ENCODE peak calls at places on chromosomes 7 and 10, in ten cellular contexts. J is lung; Y is tibial nerve; R is psoas muscle; H is CD8-positive, alpha-beta memory T cell; S is naive thymus-derived CD4-positive, alpha-beta T cell; L is right cardiac atrium; C is DND-41; U is astrocyte; M is fibroblast of lung. A is an unnamed sample. For H3K4me1, the result is how much of the 10 kb centered on the place peaks cover.

GRCh38 chr7:22728416-22729029 is 1.5 kb downstream of the IL6 start:
- DNase-seq in J (no peak), Y (no peak), R (no peak), H (no peak), S (no peak), L (no peak), C (no peak), U (peak), M (peak), A (no peak)

GRCh38 chr7:45708046-45708950 is 134.1 kb downstream of the ADCY1 start:
- DNase-seq in J (peak), Y (no peak), R (no peak), H (no peak), S (peak), L (no peak), C (no peak), U (no peak), M (no peak), A (no peak)

GRCh38 chr7:42414028-42414427 is 177.0 kb upstream of the GLI3 start:
- DNase-seq in J (no peak), Y (no peak), R (no peak), H (no peak), S (no peak), L (no peak), C (no peak), U (no peak), M (no peak), A (no peak)

GRCh38 chr10:51300617-51301350 is 226.5 kb downstream of the PRKG1 start:
- DNase-seq in J (no peak), Y (no peak), R (no peak), H (no peak), S (no peak), L (no peak), C (no peak), U (no peak), M (no peak), A (no peak)

GRCh38 chr10:24396396-24396795 is 187.5 kb downstream of the KIAA1217 start:
- DNase-seq in J (no peak), Y (no peak), R (no peak), H (no peak), S (no peak), L (no peak), C (no peak), U (no peak), M (no peak), A (no peak)

GRCh38 chr7:135441791-135442190 is 68.1 kb downstream of the CNOT4 start:
- DNase-seq in J (no peak), Y (no peak), R (no peak), H (no peak), S (no peak), L (no peak), C (no peak), U (peak), M (peak), A (no peak)

GRCh38 chr7:14760730-14761129 is 141.8 kb downstream of the DGKB start:
- DNase-seq in J (no peak), Y (no peak), R (no peak), H (no peak), S (no peak), L (no peak), C (no peak), U (no peak), M (no peak), A (no peak)

GRCh38 chr10:122362621-122363020 is 11.9 kb upstream of the PLEKHA1 start:
- DNase-seq in J (no peak), Y (no peak), R (no peak), H (no peak), S (no peak), L (no peak), C (no peak), U (peak), M (peak), A (no peak)

GRCh38 chr10:50788951-50789904 is 49.5 kb downstream of the ASAH2B start:
- DNase-seq in J (no peak), Y (no peak), R (no peak), H (no peak), S (no peak), L (no peak), C (no peak), U (peak), M (peak), A (no peak)

GRCh38 chr7:147432068-147432467 is 1158.5 kb upstream of the C7orf33 start:
- DNase-seq in J (no peak), Y (no peak), R (no peak), H (no peak), S (no peak), L (no peak), C (no peak), U (no peak), M (peak), A (no peak)

GRCh38 chr7:2205036-2205780 is 27.5 kb downstream of the MAD1L1 start:
- DNase-seq in J (no peak), Y (no peak), R (no peak), H (no peak), S (no peak), L (no peak), C (no peak), U (no peak), M (peak), A (no peak)

GRCh38 chr10:78851652-78852051 is 217.1 kb upstream of the ZMIZ1 start:
- DNase-seq in J (no peak), Y (no peak), R (no peak), H (no peak), S (no peak), L (no peak), C (no peak), U (no peak), M (no peak), A (no peak)

GRCh38 chr7:107063245-107064120 is 19.0 kb downstream of the PRKAR2B start:
- DNase-seq in J (no peak), Y (no peak), R (no peak), H (no peak), S (no peak), L (no peak), C (no peak), U (no peak), M (no peak), A (no peak)
- H3K4me1 ChIP-seq in J (under half), Y (under half), R (under half), H (under half), S (under half), L (under half), C (under half), U (under half), M (under half), A (under half)

DNA sequence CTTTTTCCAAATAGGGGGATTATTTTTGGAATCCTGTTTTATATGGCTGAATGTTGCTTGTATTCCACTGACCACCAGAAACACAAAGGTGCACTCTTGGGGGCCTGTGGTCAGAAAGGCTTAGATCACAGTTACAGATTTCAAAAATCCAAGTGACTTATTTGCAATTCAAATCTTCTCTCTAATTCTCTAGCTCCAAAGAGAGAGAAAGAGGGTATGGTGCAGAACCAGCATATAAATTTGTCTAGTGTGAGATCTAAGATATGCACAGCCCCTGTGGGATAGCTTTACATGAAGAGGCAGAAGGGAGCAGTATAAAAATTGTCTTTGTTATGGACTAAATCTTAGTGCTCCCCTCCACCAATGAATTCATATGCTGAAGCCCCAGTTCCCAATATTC is 1121.7 kb upstream of the CELF2 start:
- DNase-seq in J (no peak), Y (no peak), R (no peak), H (no peak), S (no peak), L (no peak), C (no peak), U (no peak), M (no peak), A (no peak)
- H3K4me3 ChIP-seq in J (no peak), Y (no peak), R (no peak), H (no peak), S (no peak), L (no peak), C (no peak), U (no peak), M (no peak), A (no peak)

GRCh38 chr7:34723338-34723737 is 65.3 kb downstream of the NPSR1 start:
- DNase-seq in J (no peak), Y (no peak), R (no peak), H (no peak), S (no peak), L (no peak), C (no peak), U (no peak), M (no peak), A (no peak)
- H3K27ac ChIP-seq in J (no peak), Y (no peak), R (no peak), H (no peak), S (no peak), L (no peak), C (no peak), U (no peak), M (no peak), A (no peak)

DNA sequence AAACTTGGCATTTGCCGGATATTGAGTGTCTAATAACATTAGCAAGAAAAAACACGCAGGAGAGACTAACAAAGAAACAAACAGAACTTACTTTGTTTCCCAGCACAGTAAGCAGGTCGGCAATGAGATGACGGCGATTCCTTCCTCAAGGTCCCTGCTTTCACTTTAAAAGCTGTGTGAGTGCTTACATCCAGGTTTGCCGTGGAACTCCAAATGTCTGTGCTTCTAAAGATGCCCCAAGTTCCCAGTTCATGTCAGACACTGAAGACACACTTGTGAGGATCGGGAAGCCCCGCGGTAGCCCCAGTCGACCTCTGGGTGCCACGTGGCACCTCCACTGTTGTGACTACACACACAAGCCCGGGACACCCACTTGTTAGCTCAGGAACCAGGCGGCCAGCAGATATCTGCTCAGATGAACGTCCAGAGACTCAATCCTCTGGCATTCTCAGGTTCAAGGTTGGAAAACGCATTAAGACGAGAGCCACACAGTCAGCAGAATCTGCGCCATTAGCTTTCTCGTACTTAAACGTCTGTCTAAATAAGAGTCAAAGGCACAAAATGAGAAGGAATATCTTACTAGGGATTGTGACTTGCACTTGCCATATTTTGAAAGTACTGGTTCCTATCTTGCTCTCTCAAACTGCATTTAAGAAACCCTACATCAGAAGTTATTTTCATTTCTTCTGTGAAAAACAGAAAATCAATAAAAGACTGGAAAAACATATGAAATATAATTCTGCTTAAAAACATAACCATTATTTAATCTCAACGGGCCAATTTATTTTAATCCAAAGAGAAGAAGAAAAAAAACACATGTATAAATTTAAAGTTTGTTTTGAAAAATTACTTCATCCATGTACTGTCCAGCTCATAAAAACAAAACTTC is 207.6 kb upstream of the KLF14 start:
- DNase-seq in J (no peak), Y (no peak), R (peak), H (peak), S (no peak), L (peak), C (no peak), U (peak), M (peak), A (no peak)
- H3K4me1 ChIP-seq in J (under half), Y (under half), R (half or more), H (half or more), S (half or more), L (under half), C (under half), U (under half), M (under half), A (half or more)